ENCODE peak calls at places on chromosomes 7 and 10, in four cellular contexts. One of them, this sample, is unnamed.

GRCh38 chr10:61289813-61290212 is 163.4 kb downstream of the TMEM26 start:
- DNase-seq in K562: no peak
- DNase-seq in WTC11: no peak
- DNase-seq in H1: no peak
- DNase-seq in this sample: no peak

GRCh38 chr10:72014197-72014596 is 50.0 kb downstream of the CHST3 start:
- DNase-seq in K562: no peak
- DNase-seq in WTC11: no peak
- DNase-seq in H1: no peak
- DNase-seq in this sample: no peak

GRCh38 chr10:114732931-114733330 is 74.9 kb upstream of the ABLIM1 start:
- DNase-seq in K562: no peak
- DNase-seq in WTC11: no peak
- DNase-seq in H1: no peak
- DNase-seq in this sample: no peak

GRCh38 chr7:1640376-1641172 is 29.5 kb upstream of the ELFN1 start:
- DNase-seq in K562: peak
- DNase-seq in WTC11: no peak
- DNase-seq in H1: peak
- DNase-seq in this sample: peak

GRCh38 chr10:101397140-101397539 is 43.2 kb downstream of the BTRC start:
- DNase-seq in K562: peak
- DNase-seq in WTC11: no peak
- DNase-seq in H1: no peak
- DNase-seq in this sample: peak

GRCh38 chr7:45415265-45415664 is 158.9 kb upstream of the ADCY1 start:
- DNase-seq in K562: no peak
- DNase-seq in WTC11: no peak
- DNase-seq in H1: no peak
- DNase-seq in this sample: no peak

GRCh38 chr10:49605939-49606509 is 4.1 kb upstream of the SLC18A3 start:
- DNase-seq in K562: no peak
- DNase-seq in WTC11: peak
- DNase-seq in H1: no peak
- DNase-seq in this sample: no peak

GRCh38 chr10:14648042-14648765 is 126.5 kb downstream of the FAM107B start:
- DNase-seq in K562: no peak
- DNase-seq in WTC11: peak
- DNase-seq in H1: no peak
- DNase-seq in this sample: peak

GRCh38 chr7:131688738-131689661 is 132.6 kb upstream of the PODXL start:
- DNase-seq in K562: peak
- DNase-seq in WTC11: peak
- DNase-seq in H1: peak
- DNase-seq in this sample: peak

GRCh38 chr7:21383833-21384220 is 44.1 kb upstream of the SP4 start:
- DNase-seq in K562: no peak
- DNase-seq in WTC11: no peak
- DNase-seq in H1: no peak
- DNase-seq in this sample: no peak

GRCh38 chr7:30468791-30469190 is 9.8 kb downstream of the NOD1 start:
- DNase-seq in K562: no peak
- DNase-seq in WTC11: no peak
- DNase-seq in H1: no peak
- DNase-seq in this sample: no peak

GRCh38 chr10:124143721-124144120 is 50.3 kb upstream of the CHST15 start:
- DNase-seq in K562: no peak
- DNase-seq in WTC11: no peak
- DNase-seq in H1: no peak
- DNase-seq in this sample: no peak

GRCh38 chr10:46549171-46550075 is 7.0 kb downstream of the GPRIN2 start:
- DNase-seq in K562: no peak
- DNase-seq in WTC11: peak
- DNase-seq in H1: peak
- DNase-seq in this sample: peak

DNA sequence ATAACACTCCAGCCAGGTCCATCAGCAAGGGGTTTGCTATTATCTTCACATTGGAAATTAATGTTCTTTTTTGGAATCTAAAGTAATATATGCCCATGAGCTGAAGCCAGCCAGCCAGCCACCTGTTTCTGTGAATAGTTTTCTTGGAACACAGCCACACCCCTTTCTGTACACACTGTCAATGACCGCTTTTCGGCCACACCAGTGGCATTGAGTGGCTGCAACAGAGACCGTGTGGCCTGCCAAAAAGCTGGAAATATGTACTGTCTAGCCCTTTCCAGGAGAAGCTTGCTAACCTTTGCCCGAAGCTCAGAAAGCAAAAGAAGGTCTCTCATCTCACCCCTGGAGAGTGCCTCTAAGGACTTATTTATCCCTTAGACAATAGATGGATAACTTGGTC is 98.5 kb upstream of the NPS start:
- DNase-seq in K562: no peak
- DNase-seq in WTC11: no peak
- DNase-seq in H1: no peak
- DNase-seq in this sample: no peak
- TF ChIP-seq TEAD4 in K562: no peak
- TF ChIP-seq TEAD4 in WTC11: no peak
- TF ChIP-seq TEAD4 in H1: no peak
- TF ChIP-seq TEAD4 in this sample: no peak

DNA sequence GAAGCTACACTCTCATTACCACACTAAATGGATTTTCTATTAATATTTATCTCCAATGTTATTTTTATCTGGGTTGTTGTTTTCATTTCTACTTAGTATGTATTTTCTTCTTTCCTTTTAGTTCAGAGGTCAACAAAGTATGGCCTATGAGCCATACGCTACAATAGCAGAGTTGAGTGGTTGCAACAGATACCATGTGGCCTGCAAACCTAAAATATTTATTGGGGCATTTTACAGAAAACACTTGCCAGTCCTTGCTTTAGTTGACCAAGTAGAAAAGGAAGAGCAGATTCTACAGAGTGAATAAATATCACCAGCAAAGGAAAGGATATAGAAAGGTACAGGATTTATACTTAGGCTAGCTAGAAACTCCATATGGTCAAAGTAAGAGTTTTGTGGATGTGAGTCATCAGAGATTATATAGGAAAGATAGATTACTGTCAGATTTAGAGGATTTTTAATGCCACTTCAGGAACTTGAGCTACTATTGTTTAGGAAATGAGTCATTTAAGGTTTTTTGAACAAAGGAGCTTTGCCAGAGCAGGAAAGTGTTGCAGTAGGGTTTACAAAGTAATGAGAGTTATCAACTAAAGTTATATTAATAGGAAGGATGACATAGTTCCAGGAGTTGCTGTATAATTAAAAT is 323.3 kb upstream of the KAT6B start:
- DNase-seq in K562: no peak
- DNase-seq in WTC11: no peak
- DNase-seq in H1: no peak
- DNase-seq in this sample: no peak
- TF ChIP-seq TEAD4 in K562: no peak
- TF ChIP-seq TEAD4 in WTC11: no peak
- TF ChIP-seq TEAD4 in H1: no peak
- TF ChIP-seq TEAD4 in this sample: peak

GRCh38 chr10:34648919-34649318 is 166.2 kb downstream of the PARD3 start:
- DNase-seq in K562: no peak
- DNase-seq in WTC11: no peak
- DNase-seq in H1: no peak
- DNase-seq in this sample: no peak

GRCh38 chr10:34648507-34648906 is 166.6 kb downstream of the PARD3 start:
- DNase-seq in K562: no peak
- DNase-seq in WTC11: no peak
- DNase-seq in H1: no peak
- DNase-seq in this sample: no peak

GRCh38 chr10:34650156-34650555 is 164.9 kb downstream of the PARD3 start:
- DNase-seq in K562: no peak
- DNase-seq in WTC11: no peak
- DNase-seq in H1: no peak
- DNase-seq in this sample: no peak

GRCh38 chr10:34647848-34648247 is 167.2 kb downstream of the PARD3 start:
- DNase-seq in K562: no peak
- DNase-seq in WTC11: no peak
- DNase-seq in H1: no peak
- DNase-seq in this sample: no peak

GRCh38 chr10:34649385-34649784 is 165.7 kb downstream of the PARD3 start:
- DNase-seq in K562: no peak
- DNase-seq in WTC11: no peak
- DNase-seq in H1: no peak
- DNase-seq in this sample: no peak
- TF ChIP-seq TEAD4 in K562: no peak
- TF ChIP-seq TEAD4 in WTC11: no peak
- TF ChIP-seq TEAD4 in H1: no peak
- TF ChIP-seq TEAD4 in this sample: no peak

DNA sequence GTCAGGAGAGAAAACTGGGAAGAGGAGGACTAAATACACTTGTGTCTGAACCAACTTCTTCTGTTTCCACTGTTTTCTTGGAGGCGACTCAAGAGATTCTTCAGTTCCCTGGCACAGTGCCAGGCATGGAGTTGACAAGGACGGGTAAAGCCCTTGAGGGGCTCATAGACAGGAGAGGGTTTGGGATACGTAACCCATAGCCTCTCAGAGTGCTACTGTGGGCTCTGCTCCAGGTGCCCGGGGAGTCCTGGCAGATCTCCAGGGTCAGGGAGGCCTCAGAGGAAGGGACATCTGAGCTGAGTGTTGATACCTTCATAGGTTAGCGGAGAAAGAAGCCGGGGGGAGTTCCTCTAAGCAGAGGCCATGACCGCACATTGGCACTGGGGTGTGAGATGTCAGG is 42.0 kb downstream of the GALNT17 start:
- DNase-seq in K562: no peak
- DNase-seq in WTC11: no peak
- DNase-seq in H1: no peak
- DNase-seq in this sample: no peak
- TF ChIP-seq TEAD4 in K562: no peak
- TF ChIP-seq TEAD4 in WTC11: no peak
- TF ChIP-seq TEAD4 in H1: no peak
- TF ChIP-seq TEAD4 in this sample: no peak

GRCh38 chr10:59876695-59877094 is 29.7 kb downstream of the CCDC6 start:
- DNase-seq in K562: no peak
- DNase-seq in WTC11: no peak
- DNase-seq in H1: no peak
- DNase-seq in this sample: no peak
- TF ChIP-seq TEAD4 in K562: no peak
- TF ChIP-seq TEAD4 in WTC11: no peak
- TF ChIP-seq TEAD4 in H1: no peak
- TF ChIP-seq TEAD4 in this sample: no peak

GRCh38 chr7:157875230-157876179 is 538.7 kb downstream of the DNAJB6 start:
- DNase-seq in K562: peak
- DNase-seq in WTC11: peak
- DNase-seq in H1: peak
- DNase-seq in this sample: peak
- TF ChIP-seq TEAD4 in K562: no peak
- TF ChIP-seq TEAD4 in WTC11: no peak
- TF ChIP-seq TEAD4 in H1: no peak
- TF ChIP-seq TEAD4 in this sample: no peak

GRCh38 chr10:43342279-43343125 is 28.9 kb upstream of the FXYD4 start:
- DNase-seq in K562: no peak
- DNase-seq in WTC11: no peak
- DNase-seq in H1: no peak
- DNase-seq in this sample: no peak

GRCh38 chr10:43341450-43341849 is 30.0 kb upstream of the FXYD4 start:
- DNase-seq in K562: no peak
- DNase-seq in WTC11: no peak
- DNase-seq in H1: no peak
- DNase-seq in this sample: no peak

GRCh38 chr10:43339136-43339535 is 32.3 kb upstream of the FXYD4 start:
- DNase-seq in K562: no peak
- DNase-seq in WTC11: no peak
- DNase-seq in H1: no peak
- DNase-seq in this sample: no peak

GRCh38 chr10:43340101-43340500 is 31.3 kb upstream of the FXYD4 start:
- DNase-seq in K562: no peak
- DNase-seq in WTC11: no peak
- DNase-seq in H1: no peak
- DNase-seq in this sample: no peak

GRCh38 chr10:43340619-43341018 is 30.8 kb upstream of the FXYD4 start:
- DNase-seq in K562: no peak
- DNase-seq in WTC11: no peak
- DNase-seq in H1: no peak
- DNase-seq in this sample: no peak
- TF ChIP-seq TEAD4 in K562: no peak
- TF ChIP-seq TEAD4 in WTC11: no peak
- TF ChIP-seq TEAD4 in H1: no peak
- TF ChIP-seq TEAD4 in this sample: no peak

GRCh38 chr10:118033905-118034304 is 12.8 kb downstream of the RAB11FIP2 start:
- DNase-seq in K562: no peak
- DNase-seq in WTC11: no peak
- DNase-seq in H1: no peak
- DNase-seq in this sample: peak
- TF ChIP-seq TEAD4 in K562: no peak
- TF ChIP-seq TEAD4 in WTC11: no peak
- TF ChIP-seq TEAD4 in H1: no peak
- TF ChIP-seq TEAD4 in this sample: no peak

GRCh38 chr7:500521-501420 is 18.9 kb downstream of the PDGFA start:
- DNase-seq in K562: no peak
- DNase-seq in WTC11: no peak
- DNase-seq in H1: no peak
- DNase-seq in this sample: no peak

GRCh38 chr7:497946-498655 is 21.5 kb downstream of the PDGFA start:
- DNase-seq in K562: no peak
- DNase-seq in WTC11: no peak
- DNase-seq in H1: no peak
- DNase-seq in this sample: no peak

GRCh38 chr7:498678-499641 is 20.7 kb downstream of the PDGFA start:
- DNase-seq in K562: no peak
- DNase-seq in WTC11: no peak
- DNase-seq in H1: no peak
- DNase-seq in this sample: no peak

GRCh38 chr7:501526-501925 is 18.1 kb downstream of the PDGFA start:
- DNase-seq in K562: no peak
- DNase-seq in WTC11: no peak
- DNase-seq in H1: no peak
- DNase-seq in this sample: no peak

DNA sequence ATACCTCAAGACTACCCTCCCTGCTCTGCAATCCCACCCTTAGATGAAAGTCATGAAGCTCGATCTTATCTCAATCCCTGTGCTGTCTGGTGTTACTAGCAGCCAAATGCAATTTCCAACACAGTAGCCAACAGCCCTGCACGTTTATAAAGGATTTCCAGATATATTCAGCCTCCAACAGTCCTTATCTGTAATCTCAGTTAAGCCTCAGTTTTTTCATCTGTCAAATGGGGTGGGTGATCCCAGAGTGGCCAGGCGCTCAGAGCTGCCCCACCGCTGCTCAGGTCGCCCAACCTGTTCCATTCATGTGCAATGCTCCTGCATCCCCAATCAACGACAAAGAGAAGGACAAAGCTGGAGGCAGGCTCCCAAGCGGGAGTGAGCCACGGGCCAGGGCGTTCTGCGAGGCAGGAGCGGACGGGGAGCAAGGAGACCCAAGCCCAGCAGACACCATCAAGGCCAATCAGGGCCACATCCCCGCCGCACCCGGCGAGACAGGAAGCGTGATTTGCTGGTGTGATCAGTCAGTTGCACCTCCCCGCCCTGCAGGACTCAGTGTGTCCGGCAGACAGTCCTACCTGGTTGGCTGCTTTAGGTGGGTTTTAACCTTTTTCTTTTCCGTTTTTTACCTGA is 19.7 kb downstream of the PDGFA start:
- DNase-seq in K562: no peak
- DNase-seq in WTC11: no peak
- DNase-seq in H1: no peak
- DNase-seq in this sample: no peak
- TF ChIP-seq TEAD4 in K562: no peak
- TF ChIP-seq TEAD4 in WTC11: no peak
- TF ChIP-seq TEAD4 in H1: no peak
- TF ChIP-seq TEAD4 in this sample: no peak

This sample was measured in SK-N-SH.